ENCODE peak calls at places on chromosomes 3 and 15, in seven cellular contexts. One of them, this sample, is unnamed.

GRCh38 chr3:126954141-126954845 is 28.6 kb upstream of the PLXNA1 start:
- DNase-seq in iPS DF 6.9: no peak
- DNase-seq in GM03348: no peak
- DNase-seq in mesenchymal stem cell: peak
- DNase-seq in Panc1: no peak
- DNase-seq in osteocyte: no peak
- DNase-seq in RWPE1: no peak
- DNase-seq in this sample: no peak

GRCh38 chr3:107404727-107405519 is 27.7 kb downstream of the CCDC54 start:
- DNase-seq in iPS DF 6.9: no peak
- DNase-seq in GM03348: peak
- DNase-seq in mesenchymal stem cell: peak
- DNase-seq in Panc1: no peak
- DNase-seq in osteocyte: no peak
- DNase-seq in RWPE1: no peak
- DNase-seq in this sample: no peak

GRCh38 chr3:196942915-196943277 is 568 bp upstream of the NCBP2 start:
- DNase-seq in iPS DF 6.9: no peak
- DNase-seq in GM03348: peak
- DNase-seq in mesenchymal stem cell: peak
- DNase-seq in Panc1: no peak
- DNase-seq in osteocyte: no peak
- DNase-seq in RWPE1: no peak
- DNase-seq in this sample: no peak

GRCh38 chr3:32313723-32314473 is 75.4 kb downstream of the CMTM8 start:
- DNase-seq in iPS DF 6.9: no peak
- DNase-seq in GM03348: no peak
- DNase-seq in mesenchymal stem cell: peak
- DNase-seq in Panc1: peak
- DNase-seq in osteocyte: no peak
- DNase-seq in RWPE1: peak
- DNase-seq in this sample: no peak

GRCh38 chr3:158140396-158140795 is 30.5 kb downstream of the RSRC1 start:
- DNase-seq in iPS DF 6.9: no peak
- DNase-seq in GM03348: no peak
- DNase-seq in mesenchymal stem cell: no peak
- DNase-seq in Panc1: no peak
- DNase-seq in osteocyte: no peak
- DNase-seq in RWPE1: no peak
- DNase-seq in this sample: no peak

GRCh38 chr15:57418640-57419039 is 42.3 kb downstream of the CGNL1 start:
- DNase-seq in iPS DF 6.9: no peak
- DNase-seq in GM03348: no peak
- DNase-seq in mesenchymal stem cell: no peak
- DNase-seq in Panc1: no peak
- DNase-seq in osteocyte: peak
- DNase-seq in RWPE1: no peak
- DNase-seq in this sample: no peak

GRCh38 chr15:55387027-55387426 is 21.1 kb downstream of the CCPG1 start:
- DNase-seq in iPS DF 6.9: no peak
- DNase-seq in GM03348: no peak
- DNase-seq in mesenchymal stem cell: no peak
- DNase-seq in Panc1: no peak
- DNase-seq in osteocyte: no peak
- DNase-seq in RWPE1: no peak
- DNase-seq in this sample: no peak

GRCh38 chr3:166274996-166275395 is 437.8 kb upstream of the BCHE start:
- DNase-seq in iPS DF 6.9: no peak
- DNase-seq in GM03348: no peak
- DNase-seq in mesenchymal stem cell: peak
- DNase-seq in Panc1: no peak
- DNase-seq in osteocyte: no peak
- DNase-seq in RWPE1: no peak
- DNase-seq in this sample: no peak

GRCh38 chr3:128009952-128010846 is 42.0 kb upstream of the SEC61A1 start:
- DNase-seq in iPS DF 6.9: no peak
- DNase-seq in GM03348: peak
- DNase-seq in mesenchymal stem cell: peak
- DNase-seq in Panc1: no peak
- DNase-seq in osteocyte: no peak
- DNase-seq in RWPE1: no peak
- DNase-seq in this sample: no peak

GRCh38 chr3:52777959-52778805 is 783 bp downstream of the ITIH1 start:
- DNase-seq in iPS DF 6.9: no peak
- DNase-seq in GM03348: no peak
- DNase-seq in mesenchymal stem cell: no peak
- DNase-seq in Panc1: no peak
- DNase-seq in osteocyte: peak
- DNase-seq in RWPE1: no peak
- DNase-seq in this sample: no peak

GRCh38 chr3:160953681-160954080 is 151.5 kb downstream of the B3GALNT1 start:
- DNase-seq in iPS DF 6.9: no peak
- DNase-seq in GM03348: no peak
- DNase-seq in mesenchymal stem cell: no peak
- DNase-seq in Panc1: no peak
- DNase-seq in osteocyte: no peak
- DNase-seq in RWPE1: no peak
- DNase-seq in this sample: no peak

GRCh38 chr15:31342781-31343626 is 16.4 kb downstream of the KLF13 start:
- DNase-seq in iPS DF 6.9: no peak
- DNase-seq in GM03348: no peak
- DNase-seq in mesenchymal stem cell: no peak
- DNase-seq in Panc1: no peak
- DNase-seq in osteocyte: no peak
- DNase-seq in RWPE1: no peak
- DNase-seq in this sample: no peak

GRCh38 chr3:48558446-48559134 is 2.0 kb upstream of the PFKFB4 start:
- DNase-seq in iPS DF 6.9: no peak
- DNase-seq in GM03348: no peak
- DNase-seq in mesenchymal stem cell: no peak
- DNase-seq in Panc1: no peak
- DNase-seq in osteocyte: no peak
- DNase-seq in RWPE1: no peak
- DNase-seq in this sample: no peak

GRCh38 chr3:171953300-171954022 is 85.9 kb upstream of the FNDC3B start:
- DNase-seq in iPS DF 6.9: no peak
- DNase-seq in GM03348: peak
- DNase-seq in mesenchymal stem cell: peak
- DNase-seq in Panc1: no peak
- DNase-seq in osteocyte: no peak
- DNase-seq in RWPE1: no peak
- DNase-seq in this sample: no peak

GRCh38 chr3:183959214-183959613 is 58.5 kb downstream of the ABCC5 start:
- DNase-seq in iPS DF 6.9: no peak
- DNase-seq in GM03348: no peak
- DNase-seq in mesenchymal stem cell: no peak
- DNase-seq in Panc1: no peak
- DNase-seq in osteocyte: no peak
- DNase-seq in RWPE1: peak
- DNase-seq in this sample: no peak

GRCh38 chr3:150790621-150791020 is 27.7 kb upstream of the SIAH2 start:
- DNase-seq in iPS DF 6.9: no peak
- DNase-seq in GM03348: no peak
- DNase-seq in mesenchymal stem cell: peak
- DNase-seq in Panc1: no peak
- DNase-seq in osteocyte: no peak
- DNase-seq in RWPE1: no peak
- DNase-seq in this sample: no peak

GRCh38 chr3:141275032-141275422 is 43.4 kb downstream of the PXYLP1 start:
- DNase-seq in iPS DF 6.9: no peak
- DNase-seq in GM03348: peak
- DNase-seq in mesenchymal stem cell: peak
- DNase-seq in Panc1: no peak
- DNase-seq in osteocyte: no peak
- DNase-seq in RWPE1: peak
- DNase-seq in this sample: peak

GRCh38 chr3:189833996-189834395 is 202.8 kb downstream of the TP63 start:
- DNase-seq in iPS DF 6.9: no peak
- DNase-seq in GM03348: no peak
- DNase-seq in mesenchymal stem cell: no peak
- DNase-seq in Panc1: no peak
- DNase-seq in osteocyte: no peak
- DNase-seq in RWPE1: peak
- DNase-seq in this sample: peak

GRCh38 chr3:178084938-178085816 is 451.1 kb upstream of the KCNMB2 start:
- DNase-seq in iPS DF 6.9: peak
- DNase-seq in GM03348: peak
- DNase-seq in mesenchymal stem cell: peak
- DNase-seq in Panc1: no peak
- DNase-seq in osteocyte: peak
- DNase-seq in RWPE1: no peak
- DNase-seq in this sample: no peak

GRCh38 chr3:37559461-37559860 is 302.2 kb upstream of the CTDSPL start:
- DNase-seq in iPS DF 6.9: no peak
- DNase-seq in GM03348: no peak
- DNase-seq in mesenchymal stem cell: no peak
- DNase-seq in Panc1: no peak
- DNase-seq in osteocyte: no peak
- DNase-seq in RWPE1: no peak
- DNase-seq in this sample: no peak

GRCh38 chr3:42182555-42182954 is 83.4 kb downstream of the CCK start:
- DNase-seq in iPS DF 6.9: no peak
- DNase-seq in GM03348: peak
- DNase-seq in mesenchymal stem cell: peak
- DNase-seq in Panc1: no peak
- DNase-seq in osteocyte: no peak
- DNase-seq in RWPE1: no peak
- DNase-seq in this sample: no peak

GRCh38 chr15:69394556-69395282 is 19.4 kb upstream of the KIF23 start:
- DNase-seq in iPS DF 6.9: peak
- DNase-seq in GM03348: peak
- DNase-seq in mesenchymal stem cell: peak
- DNase-seq in Panc1: peak
- DNase-seq in osteocyte: peak
- DNase-seq in RWPE1: peak
- DNase-seq in this sample: no peak

GRCh38 chr3:48897401-48898376 is 993 bp downstream of the SLC25A20 start:
- DNase-seq in iPS DF 6.9: no peak
- DNase-seq in GM03348: no peak
- DNase-seq in mesenchymal stem cell: peak
- DNase-seq in Panc1: no peak
- DNase-seq in osteocyte: no peak
- DNase-seq in RWPE1: no peak
- DNase-seq in this sample: no peak

GRCh38 chr3:151770941-151771340 is 37.2 kb downstream of the AADACL2 start:
- DNase-seq in iPS DF 6.9: no peak
- DNase-seq in GM03348: peak
- DNase-seq in mesenchymal stem cell: peak
- DNase-seq in Panc1: no peak
- DNase-seq in osteocyte: no peak
- DNase-seq in RWPE1: no peak
- DNase-seq in this sample: no peak

GRCh38 chr3:194732617-194733016 is 46.9 kb downstream of the FAM43A start:
- DNase-seq in iPS DF 6.9: no peak
- DNase-seq in GM03348: no peak
- DNase-seq in mesenchymal stem cell: peak
- DNase-seq in Panc1: no peak
- DNase-seq in osteocyte: no peak
- DNase-seq in RWPE1: no peak
- DNase-seq in this sample: no peak